ENCODE peak calls at places on chromosomes 13 and 19, in six cellular contexts. F, Y, U, I, E and D are unnamed samples.

GRCh38 chr19:41172297-41173164 is 20.5 kb upstream of the CYP2S1 start:
- DNase-seq in I (no peak), U (peak), F (peak), Y (no peak), E (no peak), D (no peak)

GRCh38 chr19:13122275-13122878 is 4.3 kb downstream of the NACC1 start:
- DNase-seq in E (no peak), F (no peak), I (no peak), Y (no peak), U (no peak), D (no peak)

GRCh38 chr13:99056381-99057014 is 78.6 kb upstream of the DOCK9 start:
- DNase-seq in I (peak), E (no peak), U (no peak), Y (no peak), F (no peak), D (no peak)

GRCh38 chr19:16259385-16260159 is 61.9 kb downstream of the AP1M1 start:
- DNase-seq in Y (no peak), F (no peak), E (no peak), I (no peak), U (no peak), D (no peak)

GRCh38 chr13:39516140-39516539 is 86.9 kb downstream of the LHFPL6 start:
- DNase-seq in F (no peak), U (no peak), E (peak), Y (no peak), I (no peak), D (no peak)

GRCh38 chr19:18932216-18932841 is 8.7 kb downstream of the HOMER3 start:
- DNase-seq in Y (peak), F (peak), I (peak), U (peak), E (peak), D (no peak)

GRCh38 chr19:45645631-45646344 is 6.6 kb upstream of the EML2 start:
- DNase-seq in I (peak), U (peak), Y (peak), E (peak), F (peak), D (peak)

GRCh38 chr13:84563611-84564010 is 681.3 kb upstream of the SLITRK1 start:
- DNase-seq in E (no peak), F (no peak), Y (no peak), I (no peak), U (no peak), D (no peak)

GRCh38 chr13:79369226-79369625 is 36.8 kb downstream of the RBM26 start:
- DNase-seq in I (no peak), F (no peak), E (no peak), U (no peak), Y (no peak), D (no peak)

GRCh38 chr13:32381539-32381938 is 46.4 kb downstream of the N4BP2L1 start:
- DNase-seq in F (peak), U (peak), Y (peak), I (peak), E (peak), D (peak)

GRCh38 chr19:8334458-8335342 is 8.4 kb downstream of the KANK3 start:
- DNase-seq in I (peak), Y (peak), F (peak), U (peak), E (peak), D (no peak)

GRCh38 chr19:47377801-47378200 is 28.7 kb downstream of the DHX34 start:
- DNase-seq in E (no peak), U (no peak), I (no peak), F (no peak), Y (no peak), D (no peak)

GRCh38 chr13:110150384-110151091 is 156.4 kb downstream of the COL4A1 start:
- DNase-seq in I (no peak), F (peak), E (peak), U (no peak), Y (peak), D (no peak)

GRCh38 chr13:24851546-24851945 is 87.6 kb downstream of the RNF17 start:
- DNase-seq in E (peak), F (no peak), U (no peak), I (peak), Y (peak), D (no peak)

GRCh38 chr13:110248449-110249143 is 58.4 kb downstream of the COL4A1 start:
- DNase-seq in Y (no peak), U (no peak), F (no peak), I (no peak), E (no peak), D (no peak)

GRCh38 chr19:41192574-41193419 is at the start of gene CYP2S1:
- DNase-seq in I (no peak), Y (no peak), F (peak), E (no peak), U (peak), D (no peak)

GRCh38 chr13:49567501-49567900 is 17.9 kb downstream of the RCBTB1 start:
- DNase-seq in I (no peak), F (peak), U (no peak), Y (no peak), E (no peak), D (no peak)

GRCh38 chr13:27504541-27504940 is 54.2 kb upstream of the MTIF3 start:
- DNase-seq in Y (no peak), U (no peak), I (no peak), F (no peak), E (no peak), D (no peak)

GRCh38 chr19:6185825-6186193 is 50.3 kb downstream of the ACSBG2 start:
- DNase-seq in F (no peak), U (no peak), E (no peak), I (no peak), Y (no peak), D (no peak)

GRCh38 chr19:14540741-14541525 is 11.5 kb downstream of the TECR start:
- DNase-seq in U (no peak), F (no peak), E (no peak), Y (no peak), I (no peak), D (no peak)

GRCh38 chr19:22545751-22546150 is 88.4 kb upstream of the ZNF492 start:
- DNase-seq in E (no peak), U (peak), I (peak), F (peak), Y (peak), D (no peak)

GRCh38 chr13:59893261-59893660 is 270.5 kb downstream of the DIAPH3 start:
- DNase-seq in U (no peak), Y (no peak), I (no peak), E (no peak), F (no peak), D (no peak)

GRCh38 chr13:59901191-59901590 is 262.5 kb downstream of the DIAPH3 start:
- DNase-seq in U (no peak), E (no peak), I (no peak), Y (no peak), F (no peak), D (no peak)

DNA sequence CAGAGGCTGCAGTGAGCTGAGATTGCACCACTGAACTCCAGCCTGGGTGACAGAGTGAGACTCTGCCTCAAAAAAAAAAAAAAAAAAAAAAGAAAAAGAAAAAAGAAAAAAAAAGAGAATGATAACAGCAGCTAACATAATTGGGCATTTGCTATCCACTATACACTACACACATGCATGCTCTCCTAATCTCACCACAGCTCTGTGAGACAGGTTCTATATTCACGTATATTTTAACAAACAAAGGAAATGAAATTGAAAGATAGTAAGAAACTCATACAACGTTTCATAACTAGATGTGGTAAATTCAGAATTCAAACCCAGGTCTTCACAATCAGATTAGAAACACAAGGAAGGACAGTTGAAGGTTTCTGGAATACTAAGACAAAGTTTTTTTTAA is 265.7 kb downstream of the DIAPH3 start:
- DNase-seq in F (no peak), E (no peak), Y (no peak), I (no peak), U (no peak), D (no peak)
- TF ChIP-seq CTCF in F (no peak), E (no peak), Y (no peak), I (no peak), U (no peak), D (no peak)

GRCh38 chr19:2885736-2886135 is 15.0 kb upstream of the ZNF57 start:
- DNase-seq in F (no peak), I (no peak), U (no peak), Y (no peak), E (no peak), D (no peak)

GRCh38 chr19:2888739-2889224 is 11.9 kb upstream of the ZNF57 start:
- DNase-seq in E (peak), Y (no peak), F (no peak), I (no peak), U (peak), D (no peak)

GRCh38 chr19:2887391-2887914 is 13.3 kb upstream of the ZNF57 start:
- DNase-seq in Y (peak), I (peak), F (peak), E (peak), U (peak), D (peak)

DNA sequence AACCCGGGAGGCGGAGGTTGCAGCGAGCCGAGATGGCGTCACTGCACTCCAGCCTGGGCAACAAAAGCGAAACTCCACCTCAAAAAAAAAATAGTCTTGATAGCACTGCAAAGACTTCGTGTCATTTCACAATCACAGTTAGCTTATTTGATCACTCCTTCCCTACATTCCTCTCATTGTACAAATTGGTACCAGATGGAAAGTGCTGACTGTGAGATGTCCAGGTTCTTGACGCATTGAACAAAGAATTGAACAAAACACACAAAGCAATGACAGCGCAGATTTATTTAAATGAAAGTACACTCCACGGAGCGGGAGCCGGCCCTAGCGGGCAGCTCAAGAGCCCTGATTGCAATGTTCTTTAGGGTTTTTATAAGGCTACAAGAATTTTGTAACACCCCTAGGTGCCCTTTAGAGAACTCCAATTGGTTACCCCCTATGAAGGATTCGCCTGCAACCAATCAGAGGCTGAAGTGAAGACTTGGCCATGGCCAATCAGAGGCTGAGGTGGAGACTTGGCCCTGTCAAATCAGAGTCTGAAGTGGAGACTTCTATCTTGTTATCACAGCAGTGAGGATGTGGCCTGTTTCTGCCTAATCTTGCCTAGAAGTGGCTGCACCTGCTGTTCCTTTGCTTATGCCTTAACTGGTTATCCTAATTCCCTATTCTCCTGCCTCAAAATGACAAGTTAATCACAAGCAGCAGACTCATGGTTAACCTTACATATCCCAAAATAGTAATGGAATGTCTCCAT is 16.7 kb downstream of the ZNF556 start:
- DNase-seq in I (no peak), F (no peak), E (peak), Y (no peak), U (no peak), D (no peak)
- H3K4me3 ChIP-seq in I (no peak), F (no peak), E (no peak), Y (no peak), U (no peak), D (no peak)

GRCh38 chr13:38417727-38418126 is 68.1 kb downstream of the UFM1 start:
- DNase-seq in F (peak), E (peak), I (peak), Y (peak), U (peak), D (no peak)
- TF ChIP-seq CTCF in F (peak), E (peak), I (peak), Y (peak), U (peak), D (peak)

DNA sequence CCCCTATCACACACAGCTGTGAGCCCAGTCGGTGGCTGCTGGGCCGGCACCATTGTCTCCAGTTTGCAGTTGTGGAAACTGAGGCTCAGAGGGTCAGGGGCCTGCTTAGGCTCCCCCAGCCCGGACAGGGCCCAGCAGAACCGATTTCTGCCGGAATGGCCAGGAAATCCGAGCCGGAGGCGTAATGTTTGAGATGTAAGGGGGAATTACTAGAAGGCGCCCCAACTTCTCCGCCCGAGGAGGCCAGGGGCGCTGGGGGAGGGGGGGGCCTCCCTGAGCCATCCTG is 962 bp downstream of the KISS1R start:
- DNase-seq in Y (no peak), F (no peak), U (no peak), I (no peak), E (no peak), D (no peak)
- H3K4me3 ChIP-seq in Y (no peak), F (peak), U (peak), I (no peak), E (no peak), D (no peak)

DNA sequence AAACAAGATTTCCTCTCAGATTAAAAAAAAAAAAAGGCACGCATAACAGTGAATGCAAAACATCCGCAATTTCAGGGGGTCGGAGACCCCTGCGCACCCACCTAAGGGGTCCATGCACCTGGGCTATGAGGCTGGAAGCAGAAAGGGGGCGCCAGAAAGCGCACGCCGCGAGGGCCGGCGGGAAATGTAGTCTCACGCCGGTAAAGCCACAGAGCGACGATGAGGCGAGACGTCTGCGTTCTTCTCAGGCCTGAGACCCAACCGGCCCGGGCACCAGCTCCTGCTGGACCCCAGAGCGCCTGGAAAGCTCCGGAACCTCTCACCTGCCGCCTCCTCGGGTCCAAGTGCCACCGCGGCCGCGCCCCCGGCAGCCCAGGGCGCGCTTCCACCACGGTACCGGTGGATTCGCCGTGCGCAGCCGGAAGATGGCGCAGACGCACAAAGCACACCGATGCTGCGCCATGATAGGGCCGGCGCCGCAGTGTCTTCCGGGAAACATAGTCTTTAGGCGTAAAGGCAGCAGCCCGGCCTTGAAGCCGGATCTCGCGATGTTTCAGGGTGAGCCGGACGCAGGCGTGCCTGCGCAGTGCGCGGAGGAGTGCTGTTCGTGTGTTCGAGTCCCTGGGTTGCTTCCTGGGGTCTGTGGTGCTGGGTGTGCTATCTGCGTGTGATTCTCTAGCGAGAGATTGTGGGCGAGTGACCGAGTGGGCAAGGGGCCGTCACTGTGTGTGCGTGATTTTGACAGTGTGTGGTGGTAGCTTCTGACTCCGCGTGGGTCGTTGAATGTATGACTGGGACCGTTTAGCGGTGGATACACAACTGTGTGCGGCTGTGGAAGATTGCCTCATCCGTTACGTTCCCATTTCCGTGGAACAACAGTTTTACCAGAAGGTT is at the start of gene ZNF582:
- DNase-seq in E (peak), I (peak), U (no peak), Y (peak), F (peak), D (peak)
- TF ChIP-seq CTCF in E (peak), I (peak), U (no peak), Y (peak), F (peak), D (peak)

GRCh38 chr19:55644842-55645511 is 1.5 kb downstream of the ZNF581 start:
- DNase-seq in U (no peak), I (no peak), Y (no peak), E (no peak), F (no peak), D (no peak)
- H3K4me3 ChIP-seq in U (peak), I (no peak), Y (peak), E (peak), F (peak), D (peak)

GRCh38 chr19:11179716-11180297 is 17.5 kb downstream of the KANK2 start:
- DNase-seq in U (no peak), E (no peak), F (no peak), Y (no peak), I (no peak), D (no peak)
- TF ChIP-seq CTCF in U (no peak), E (no peak), F (no peak), Y (no peak), I (no peak), D (no peak)